ENCODE peak calls at places on chromosome 7, in five cellular contexts. B is HepG2, C is GM12878, E is NT2/D1, G is H1. L is an unnamed sample.

GRCh38 chr7:139675127-139676110 is 102.4 kb downstream of the HIPK2 start:
- DNase-seq in B (peak), C (no peak), E (no peak), G (no peak), L (no peak)

GRCh38 chr7:69365588-69366241 is 232.6 kb upstream of the AUTS2 start:
- DNase-seq in B (no peak), C (no peak), E (no peak), G (no peak), L (peak)

GRCh38 chr7:81769891-81770818 is at the start of gene HGF:
- DNase-seq in B (no peak), C (no peak), E (no peak), G (no peak), L (peak)

GRCh38 chr7:30246392-30246791 is 38.0 kb upstream of the ZNRF2 start:
- DNase-seq in B (no peak), C (no peak), E (no peak), G (no peak), L (no peak)

GRCh38 chr7:33946094-33946699 is 40.9 kb downstream of the BMPER start:
- DNase-seq in B (no peak), C (no peak), E (no peak), G (no peak), L (no peak)

GRCh38 chr7:50795831-50796230 is 13.1 kb upstream of the GRB10 start:
- DNase-seq in B (no peak), C (no peak), E (no peak), G (no peak), L (no peak)

GRCh38 chr7:50608196-50608906 is 43.1 kb upstream of the DDC start:
- DNase-seq in B (no peak), C (no peak), E (no peak), G (no peak), L (no peak)

GRCh38 chr7:78248867-78249266 is 450.3 kb downstream of the PHTF2 start:
- DNase-seq in B (no peak), C (no peak), E (no peak), G (no peak), L (no peak)

GRCh38 chr7:127290801-127291361 is 38.1 kb upstream of the GRM8 start:
- DNase-seq in B (no peak), C (no peak), E (no peak), G (no peak), L (no peak)

GRCh38 chr7:33998487-33998886 is 93.1 kb downstream of the BMPER start:
- DNase-seq in B (peak), C (no peak), E (no peak), G (no peak), L (no peak)

GRCh38 chr7:127629268-127629854 is 11.4 kb upstream of the PAX4 start:
- DNase-seq in B (peak), C (no peak), E (no peak), G (peak), L (peak)

GRCh38 chr7:137454169-137455166 is 110.9 kb upstream of the PTN start:
- DNase-seq in B (peak), C (no peak), E (no peak), G (no peak), L (peak)

GRCh38 chr7:101173752-101174244 is 6.3 kb downstream of the NAT16 start:
- DNase-seq in B (no peak), C (no peak), E (peak), G (no peak), L (peak)

GRCh38 chr7:43906327-43907010 is at the start of gene URGCP:
- DNase-seq in B (no peak), C (no peak), E (no peak), G (no peak), L (peak)

GRCh38 chr7:148916186-148916585 is 32.1 kb upstream of the EZH2 start:
- DNase-seq in B (no peak), C (no peak), E (no peak), G (no peak), L (no peak)

GRCh38 chr7:29557954-29558353 is 5.7 kb upstream of the PRR15 start:
- DNase-seq in B (no peak), C (no peak), E (no peak), G (no peak), L (no peak)

GRCh38 chr7:32937344-32938174 is 19.7 kb upstream of the FKBP9 start:
- DNase-seq in B (peak), C (no peak), E (no peak), G (no peak), L (peak)

GRCh38 chr7:108464743-108465142 is 8.5 kb upstream of the NRCAM start:
- DNase-seq in B (no peak), C (no peak), E (no peak), G (no peak), L (no peak)

GRCh38 chr7:108467391-108467790 is 11.2 kb upstream of the NRCAM start:
- DNase-seq in B (no peak), C (no peak), E (no peak), G (no peak), L (no peak)

GRCh38 chr7:108463613-108464012 is 7.4 kb upstream of the NRCAM start:
- DNase-seq in B (no peak), C (no peak), E (no peak), G (no peak), L (no peak)

GRCh38 chr7:108468246-108468645 is 12.0 kb upstream of the NRCAM start:
- DNase-seq in B (no peak), C (no peak), E (no peak), G (no peak), L (no peak)
- TF ChIP-seq SUZ12 in B (no peak), C (no peak), E (no peak), G (no peak), L (no peak)

DNA sequence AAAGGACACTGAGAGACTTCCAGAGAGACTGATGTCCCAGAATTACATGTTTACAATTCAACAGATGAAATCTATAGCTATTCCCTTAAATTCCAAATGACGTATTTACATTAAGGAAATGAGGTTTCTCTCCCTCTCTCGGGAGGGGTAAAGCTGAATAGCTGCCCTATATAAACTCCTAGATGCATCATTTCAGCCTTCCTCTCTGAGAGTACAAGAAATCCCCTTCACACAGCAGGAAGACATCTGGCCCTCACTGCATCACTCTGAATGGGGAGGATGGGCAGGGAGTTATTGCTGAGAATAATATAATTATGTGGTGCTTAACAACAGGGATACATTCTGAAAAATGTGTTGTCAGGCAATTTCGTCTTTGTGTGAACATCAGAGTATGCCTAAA is 11.0 kb downstream of the POT1 start:
- DNase-seq in B (no peak), C (no peak), E (no peak), G (no peak), L (no peak)
- TF ChIP-seq SUZ12 in B (no peak), C (no peak), E (no peak), G (no peak), L (no peak)

GRCh38 chr7:24573554-24574338 is 494 bp downstream of the PALS2 start:
- DNase-seq in B (peak), C (no peak), E (peak), G (no peak), L (peak)

GRCh38 chr7:24573008-24573553 is at the start of gene PALS2:
- DNase-seq in B (peak), C (no peak), E (peak), G (no peak), L (peak)

GRCh38 chr7:24572014-24572413 is 1.2 kb upstream of the PALS2 start:
- DNase-seq in B (no peak), C (no peak), E (no peak), G (no peak), L (no peak)

GRCh38 chr7:24570983-24571382 is 2.3 kb upstream of the PALS2 start:
- DNase-seq in B (no peak), C (no peak), E (no peak), G (no peak), L (no peak)

DNA sequence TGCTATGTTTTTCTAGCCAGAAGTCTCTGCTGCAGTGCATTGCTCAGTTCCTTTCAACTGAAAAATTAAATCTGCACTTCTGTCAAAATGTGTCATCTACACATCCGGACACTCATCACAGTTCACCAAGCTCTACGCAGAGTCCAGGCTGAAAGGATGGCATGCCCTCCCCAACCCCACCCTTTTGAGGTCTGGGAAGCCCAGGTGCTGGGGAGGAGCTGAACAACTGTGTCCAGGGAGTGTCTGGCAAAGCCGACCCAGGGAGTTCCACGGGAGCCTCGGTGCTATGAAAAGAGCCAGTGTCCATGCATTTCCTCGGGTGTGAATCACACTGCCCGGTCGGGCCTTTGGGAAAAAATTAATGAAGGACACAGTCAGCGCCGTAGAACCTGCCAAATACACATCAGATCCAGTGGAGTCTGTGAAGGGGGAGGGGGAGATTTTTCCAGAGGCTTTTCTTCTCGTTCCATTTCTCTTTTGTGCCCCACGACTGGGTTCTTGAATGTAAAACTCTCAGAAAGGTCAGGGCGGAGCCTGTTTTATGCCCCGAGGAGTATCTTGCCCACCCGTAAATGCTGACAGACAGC is 738 bp upstream of the PALS2 start:
- DNase-seq in B (peak), C (no peak), E (peak), G (no peak), L (peak)
- TF ChIP-seq SUZ12 in B (no peak), C (no peak), E (no peak), G (no peak), L (no peak)

GRCh38 chr7:332646-333398 is 42.9 kb downstream of the FOXL3 start:
- DNase-seq in B (peak), C (no peak), E (peak), G (peak), L (peak)
- TF ChIP-seq SUZ12 in B (no peak), C (no peak), E (no peak), G (no peak), L (no peak)

DNA sequence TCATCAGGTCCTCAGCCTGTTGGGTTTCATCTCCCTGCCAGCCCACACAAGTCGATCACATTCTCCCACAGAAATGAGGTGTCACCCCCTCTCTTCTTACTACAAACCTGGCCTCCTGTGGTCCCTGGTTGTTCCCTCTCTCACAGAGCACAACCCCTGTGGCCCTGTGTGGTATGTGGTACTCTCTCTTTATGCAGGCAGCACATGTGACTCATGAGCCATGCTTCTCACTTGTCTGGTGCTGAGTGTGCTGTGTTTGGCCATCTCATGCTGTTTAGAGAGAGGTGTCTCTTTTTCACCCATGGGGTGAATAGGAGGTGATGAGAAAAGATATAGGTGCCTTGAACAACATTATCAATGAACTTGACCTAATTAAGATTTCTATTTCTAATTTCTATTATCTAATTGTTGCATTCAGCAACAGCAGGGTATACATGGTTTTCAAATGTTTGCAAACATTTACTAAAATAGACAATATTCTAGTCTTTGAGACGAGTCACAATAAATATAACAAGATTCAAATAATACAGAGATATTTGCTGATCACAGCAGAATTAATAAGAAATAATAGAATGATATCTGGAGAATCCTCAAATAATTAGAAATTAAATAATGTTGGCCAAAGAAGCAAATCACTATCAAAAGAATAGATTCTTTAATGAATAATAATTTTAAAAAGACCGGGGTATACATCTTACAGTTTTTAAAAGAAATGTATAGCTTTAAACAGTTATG is 633.8 kb upstream of the IGFBP3 start:
- DNase-seq in B (no peak), C (no peak), E (no peak), G (no peak), L (no peak)
- TF ChIP-seq SUZ12 in B (no peak), C (no peak), E (no peak), G (no peak), L (no peak)

DNA sequence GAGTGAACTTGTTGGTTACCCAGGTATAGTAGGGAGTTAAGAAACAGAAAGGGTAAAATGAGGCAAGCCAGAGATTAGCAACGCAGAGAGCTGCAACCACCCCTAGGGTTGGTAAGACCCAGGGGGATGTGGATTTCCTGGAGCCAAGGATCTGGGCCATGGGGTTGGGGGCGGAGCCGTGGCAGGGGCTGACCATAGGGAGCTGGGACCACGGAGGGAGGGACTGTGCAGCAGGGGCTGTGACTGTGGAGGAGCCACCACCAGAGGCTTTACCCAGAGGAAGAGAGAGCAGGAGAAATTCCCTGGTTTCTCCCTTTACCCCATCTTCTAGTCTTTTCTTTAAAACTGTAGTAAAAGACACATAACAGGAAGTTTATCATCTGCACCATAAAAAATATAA is 58.6 kb upstream of the BAIAP2L1 start:
- DNase-seq in B (no peak), C (no peak), E (no peak), G (no peak), L (no peak)
- TF ChIP-seq SUZ12 in B (no peak), C (no peak), E (no peak), G (no peak), L (no peak)

DNA sequence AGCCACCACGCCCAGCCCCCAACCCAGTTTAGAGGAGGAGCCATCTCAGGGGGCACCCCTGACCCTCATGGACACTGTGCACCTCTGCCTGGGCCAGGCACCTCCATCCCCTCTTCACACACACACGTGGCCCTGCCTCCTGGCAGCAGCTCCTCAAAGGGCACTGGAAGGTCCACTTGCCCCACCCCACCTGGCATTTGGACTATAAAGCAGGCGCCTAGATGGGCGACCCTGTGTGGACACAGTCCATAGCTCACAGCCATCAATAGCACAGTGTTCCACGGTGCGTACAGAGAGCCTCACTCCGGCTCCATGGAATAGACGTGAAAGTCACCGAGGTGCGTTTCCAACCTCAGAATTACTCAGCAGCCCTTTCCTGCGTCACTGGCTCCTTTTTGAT is 41.0 kb downstream of the FKBP6 start:
- DNase-seq in B (peak), C (no peak), E (no peak), G (no peak), L (no peak)
- TF ChIP-seq SUZ12 in B (no peak), C (no peak), E (no peak), G (no peak), L (no peak)